ENCODE peak calls at places on chromosomes 2 and 18, in nine cellular contexts. S, T, F, Q, B, R, C, W and I are unnamed samples. For H3K4me1 and H3K36me3, the result is how much of the 10 kb centered on the place peaks cover.

GRCh38 chr18:27921904-27922541 is 254.9 kb downstream of the CDH2 start:
- DNase-seq in S (no peak), T (no peak), F (no peak), Q (peak), B (peak), R (no peak), C (no peak), W (no peak), I (no peak)

GRCh38 chr2:30280596-30281434 is 49.5 kb downstream of the LBH start:
- DNase-seq in S (no peak), T (no peak), F (no peak), Q (no peak), B (no peak), R (no peak), C (no peak), W (no peak), I (no peak)

GRCh38 chr2:173130521-173131467 is 55.1 kb downstream of the MAP3K20 start:
- DNase-seq in S (no peak), T (no peak), F (no peak), Q (no peak), B (no peak), R (no peak), C (no peak), W (no peak), I (no peak)

GRCh38 chr2:160299540-160299939 is 99.5 kb upstream of the ITGB6 start:
- DNase-seq in S (no peak), T (no peak), F (no peak), Q (no peak), B (no peak), R (no peak), C (no peak), W (no peak), I (no peak)

GRCh38 chr2:60862642-60863041 is 18.7 kb upstream of the REL start:
- DNase-seq in S (no peak), T (no peak), F (no peak), Q (no peak), B (no peak), R (no peak), C (no peak), W (no peak), I (no peak)

GRCh38 chr18:31977270-31977872 is 34.4 kb upstream of the TRAPPC8 start:
- DNase-seq in S (peak), T (no peak), F (peak), Q (peak), B (peak), R (peak), C (no peak), W (no peak), I (peak)

GRCh38 chr2:227373389-227373788 is 5.7 kb downstream of the TM4SF20 start:
- DNase-seq in S (no peak), T (no peak), F (no peak), Q (no peak), B (no peak), R (no peak), C (no peak), W (no peak), I (no peak)

GRCh38 chr2:234364718-234365117 is 132.2 kb downstream of the ARL4C start:
- DNase-seq in S (no peak), T (no peak), F (no peak), Q (no peak), B (no peak), R (no peak), C (no peak), W (no peak), I (no peak)

GRCh38 chr2:101735166-101735533 is 37.6 kb downstream of the MAP4K4 start:
- DNase-seq in S (no peak), T (no peak), F (no peak), Q (no peak), B (no peak), R (no peak), C (no peak), W (no peak), I (no peak)
- H3K4me1 ChIP-seq in S (under half), T (under half), F (under half), Q (under half), B (under half), R (under half), C (half or more), W (half or more), I (half or more)

GRCh38 chr18:39550701-39551100 is 1985.1 kb upstream of the CELF4 start:
- DNase-seq in S (no peak), T (no peak), F (no peak), Q (no peak), B (no peak), R (no peak), C (no peak), W (no peak), I (no peak)
- H3K36me3 ChIP-seq in S (under half), T (under half), F (under half), Q (under half), B (under half), R (under half), C (under half), W (under half), I (under half)

DNA sequence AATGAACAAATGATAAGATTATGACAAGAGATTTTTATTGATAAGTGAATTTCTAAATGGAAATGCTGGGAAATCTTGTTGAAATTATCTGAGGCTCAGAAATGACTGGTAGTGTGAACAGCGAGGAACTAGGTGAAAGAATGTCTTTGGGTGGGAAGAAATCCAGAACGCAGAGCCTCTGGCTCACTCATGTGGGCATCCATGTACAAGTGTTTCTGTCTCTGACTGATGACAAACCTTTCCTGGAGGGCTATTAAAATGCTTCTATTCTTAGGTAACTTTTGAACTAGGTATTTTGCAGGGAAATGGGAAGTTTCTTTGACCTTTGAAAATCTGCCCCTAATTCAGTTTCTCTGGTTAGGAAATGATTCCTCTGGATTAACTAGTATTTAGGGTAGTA is 598.6 kb downstream of the SLC4A3 start:
- DNase-seq in S (no peak), T (no peak), F (no peak), Q (no peak), B (no peak), R (no peak), C (no peak), W (no peak), I (no peak)
- H3K4me1 ChIP-seq in S (under half), T (under half), F (under half), Q (under half), B (under half), R (under half), C (under half), W (under half), I (under half)

GRCh38 chr2:200451506-200451905 is 58.4 kb downstream of the KCTD18 start:
- DNase-seq in S (no peak), T (no peak), F (no peak), Q (no peak), B (no peak), R (no peak), C (no peak), W (no peak), I (no peak)
- H3K36me3 ChIP-seq in S (under half), T (under half), F (under half), Q (under half), B (under half), R (under half), C (under half), W (under half), I (under half)

GRCh38 chr2:237996041-237996593 is 29.3 kb downstream of the UBE2F start:
- DNase-seq in S (no peak), T (no peak), F (no peak), Q (peak), B (no peak), R (no peak), C (peak), W (no peak), I (no peak)
- H3K4me1 ChIP-seq in S (under half), T (under half), F (under half), Q (under half), B (under half), R (under half), C (under half), W (under half), I (under half)

GRCh38 chr2:131126436-131126835 is 21.3 kb downstream of the PLEKHB2 start:
- DNase-seq in S (no peak), T (no peak), F (no peak), Q (no peak), B (no peak), R (no peak), C (no peak), W (no peak), I (no peak)
- H3K36me3 ChIP-seq in S (under half), T (under half), F (under half), Q (under half), B (under half), R (under half), C (half or more), W (half or more), I (half or more)

GRCh38 chr2:120349125-120349921 is 3.4 kb downstream of the INHBB start:
- DNase-seq in S (no peak), T (no peak), F (no peak), Q (no peak), B (peak), R (no peak), C (no peak), W (no peak), I (no peak)

GRCh38 chr2:120350125-120350524 is 4.2 kb downstream of the INHBB start:
- DNase-seq in S (no peak), T (no peak), F (no peak), Q (no peak), B (no peak), R (no peak), C (no peak), W (no peak), I (no peak)

GRCh38 chr2:120347387-120348010 is 1.6 kb downstream of the INHBB start:
- DNase-seq in S (no peak), T (no peak), F (no peak), Q (peak), B (peak), R (no peak), C (no peak), W (no peak), I (no peak)

GRCh38 chr2:120346667-120347358 is 877 bp downstream of the INHBB start:
- DNase-seq in S (no peak), T (no peak), F (no peak), Q (peak), B (peak), R (no peak), C (no peak), W (no peak), I (no peak)

GRCh38 chr2:120348134-120349103 is 2.5 kb downstream of the INHBB start:
- DNase-seq in S (no peak), T (no peak), F (no peak), Q (no peak), B (peak), R (no peak), C (no peak), W (no peak), I (no peak)
- H3K4me1 ChIP-seq in S (under half), T (under half), F (under half), Q (under half), B (under half), R (under half), C (under half), W (under half), I (under half)

GRCh38 chr18:50926521-50926920 is 41.3 kb upstream of the ELAC1 start:
- DNase-seq in S (no peak), T (no peak), F (no peak), Q (no peak), B (no peak), R (no peak), C (no peak), W (no peak), I (no peak)
- H3K36me3 ChIP-seq in S (under half), T (under half), F (under half), Q (under half), B (under half), R (half or more), C (under half), W (half or more), I (under half)

DNA sequence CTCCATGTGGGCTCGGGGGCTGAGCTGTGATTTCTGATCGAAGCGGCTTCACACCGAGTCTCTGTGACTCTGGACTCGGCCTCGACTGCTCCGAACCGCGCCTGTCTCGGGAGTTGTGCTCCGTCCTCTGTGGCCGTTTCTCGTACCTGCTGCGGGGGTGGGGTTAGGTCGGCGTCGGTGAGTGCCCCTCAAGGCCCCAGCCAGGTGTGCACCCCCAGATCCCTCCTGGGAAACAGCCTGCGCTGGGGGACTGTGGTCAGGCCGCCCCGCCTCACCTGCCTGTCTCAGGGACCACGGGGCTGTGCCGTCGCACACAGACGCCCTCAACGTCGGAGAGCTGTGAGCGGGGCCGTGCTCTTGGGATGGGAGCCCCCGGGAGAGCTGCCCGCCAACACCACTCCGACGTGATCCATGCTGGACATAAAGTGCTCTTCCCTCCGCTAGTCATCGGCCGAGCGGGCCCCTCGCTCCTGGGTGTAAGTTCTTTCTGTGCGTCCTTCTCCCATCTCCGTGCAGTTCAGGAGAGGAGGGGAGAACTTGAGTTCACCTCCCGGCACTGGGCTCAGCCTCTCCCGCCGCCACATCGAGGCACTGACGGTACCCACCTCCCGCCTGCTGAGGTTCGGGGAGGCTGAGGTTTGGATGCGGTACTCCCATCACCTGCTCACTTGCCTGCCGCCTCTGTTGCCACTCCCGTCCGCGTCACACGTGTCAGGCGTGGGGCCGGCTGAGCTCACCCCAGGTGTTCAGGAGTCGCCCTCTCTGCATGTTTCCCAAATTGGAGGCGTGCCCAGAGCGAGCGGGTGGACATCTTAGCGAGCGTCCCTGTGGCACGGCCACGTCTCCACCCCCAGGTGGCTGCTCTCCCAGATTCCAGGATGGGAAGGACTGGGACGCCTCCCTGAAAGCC is 55.7 kb downstream of the CTDP1 start:
- DNase-seq in S (no peak), T (peak), F (no peak), Q (no peak), B (no peak), R (no peak), C (peak), W (no peak), I (no peak)
- H3K4me1 ChIP-seq in S (under half), T (under half), F (under half), Q (under half), B (under half), R (under half), C (under half), W (under half), I (under half)

GRCh38 chr2:74005786-74006185 is 21.1 kb downstream of the TET3 start:
- DNase-seq in S (no peak), T (no peak), F (no peak), Q (no peak), B (no peak), R (no peak), C (no peak), W (no peak), I (no peak)
- H3K36me3 ChIP-seq in S (under half), T (under half), F (under half), Q (under half), B (under half), R (under half), C (under half), W (under half), I (under half)